ENCODE peak calls at places on chromosomes 3 and 15, in eight cellular contexts. X is nephron progenitor cell; S is anterior cingulate cortex; A is neuronal stem cell; J is mesendoderm; E is stimulated activated naive CD8-positive, alpha-beta T cell treated with anti-CD3 and anti-CD28 coated beads, Interleukin-15, amount 100 ng/mL, for 72 hours; Q is uterus; R is activated naive CD4-positive, alpha-beta T cell. T is an unnamed sample.

GRCh38 chr3:179702271-179702947 is 49.6 kb downstream of the USP13 start:
- DNase-seq in E (no peak), X (no peak), J (no peak), S (no peak), Q (no peak), R (no peak), A (no peak), T (no peak)

GRCh38 chr3:66418432-66419052 is 82.3 kb downstream of the LRIG1 start:
- DNase-seq in R (no peak), Q (no peak), J (no peak), E (no peak), S (peak; percentile 55), A (no peak), X (no peak), T (peak; percentile 92)

GRCh38 chr3:124972457-124972856 is 37.9 kb upstream of the MUC13 start:
- DNase-seq in J (no peak), R (no peak), X (no peak), E (no peak), S (no peak), A (no peak), Q (no peak), T (no peak)

GRCh38 chr3:66582721-66583141 is 81.9 kb upstream of the LRIG1 start:
- DNase-seq in A (no peak), Q (no peak), R (no peak), S (no peak), X (no peak), E (peak; percentile 36), J (no peak), T (no peak)

GRCh38 chr15:45450468-45450867 is 72.1 kb downstream of the SLC30A4 start:
- DNase-seq in X (no peak), A (no peak), E (no peak), Q (no peak), J (no peak), R (no peak), S (no peak), T (no peak)

GRCh38 chr3:182212479-182213076 is 500.9 kb downstream of the SOX2 start:
- DNase-seq in R (no peak), A (no peak), E (no peak), X (no peak), J (peak; percentile 89), S (no peak), Q (peak; percentile 38), T (no peak)

GRCh38 chr15:34065941-34066340 is 26.9 kb upstream of the AVEN start:
- DNase-seq in R (no peak), S (no peak), X (no peak), E (no peak), J (no peak), Q (no peak), A (no peak), T (no peak)

GRCh38 chr3:55178336-55178735 is 250.5 kb upstream of the LRTM1 start:
- DNase-seq in A (no peak), S (no peak), Q (no peak), J (no peak), R (no peak), X (no peak), E (no peak), T (no peak)

GRCh38 chr3:112649478-112649735 is 8.5 kb upstream of the CCDC80 start:
- DNase-seq in R (no peak), J (no peak), S (no peak), X (no peak), A (no peak), Q (no peak), E (no peak), T (no peak)

GRCh38 chr3:45226206-45226915 is at the start of gene TMEM158:
- DNase-seq in J (peak; percentile 68), R (peak; percentile 37), S (peak; percentile 57), Q (peak; percentile 89), X (peak; percentile 93), A (peak; percentile 79), E (peak; percentile 68), T (peak; percentile 60)

GRCh38 chr15:75688278-75688557 is 24.4 kb downstream of the CSPG4 start:
- DNase-seq in Q (no peak), X (no peak), S (no peak), R (no peak), J (no peak), A (no peak), E (no peak), T (no peak)

GRCh38 chr3:152717252-152717651 is 117.7 kb upstream of the P2RY1 start:
- DNase-seq in E (no peak), X (no peak), Q (no peak), J (peak; percentile 30), A (no peak), R (no peak), S (no peak), T (no peak)

GRCh38 chr3:6994081-6994668 is 133.3 kb downstream of the GRM7 start:
- DNase-seq in Q (no peak), J (peak; percentile 43), A (no peak), S (no peak), R (no peak), X (no peak), E (no peak), T (no peak)

GRCh38 chr15:90862964-90863721 is 5.2 kb upstream of the FURIN start:
- DNase-seq in S (no peak), Q (no peak), R (no peak), J (no peak), E (no peak), X (no peak), A (no peak), T (no peak)

GRCh38 chr3:159938712-159939111 is 49.9 kb upstream of the IL12A start:
- DNase-seq in A (no peak), R (no peak), E (no peak), X (no peak), J (no peak), Q (no peak), S (no peak), T (no peak)

GRCh38 chr3:152365126-152365525 is 96.4 kb downstream of the MBNL1 start:
- DNase-seq in J (no peak), E (no peak), R (no peak), A (no peak), X (no peak), S (no peak), Q (no peak), T (no peak)

GRCh38 chr3:143070977-143071551 is 48.5 kb upstream of the CHST2 start:
- DNase-seq in J (peak; percentile 73), A (no peak), X (no peak), Q (no peak), R (no peak), S (no peak), E (no peak), T (no peak)

GRCh38 chr3:133157716-133158115 is 119.5 kb downstream of the TMEM108 start:
- DNase-seq in A (no peak), E (no peak), R (no peak), S (no peak), Q (no peak), J (no peak), X (no peak), T (no peak)

GRCh38 chr3:50203113-50203852 is 1.8 kb upstream of the SLC38A3 start:
- DNase-seq in S (no peak), A (no peak), J (no peak), E (no peak), R (no peak), Q (no peak), X (no peak), T (no peak)

GRCh38 chr3:89847955-89848354 is 740.5 kb downstream of the EPHA3 start:
- DNase-seq in R (no peak), E (no peak), X (no peak), A (no peak), S (no peak), Q (no peak), J (no peak), T (no peak)

GRCh38 chr15:29822100-29822684 is at the start of gene TJP1:
- DNase-seq in X (peak; percentile 88), S (peak; percentile 63), E (no peak), J (peak; percentile 87), R (no peak), Q (peak; percentile 73), A (peak; percentile 79), T (peak; percentile 83)

GRCh38 chr15:83561661-83562060 is 92.3 kb upstream of the ADAMTSL3 start:
- DNase-seq in E (no peak), J (no peak), R (no peak), X (no peak), Q (no peak), S (no peak), A (no peak), T (no peak)

GRCh38 chr3:10395671-10396070 is 74.8 kb upstream of the SEC13 start:
- DNase-seq in J (no peak), S (no peak), A (no peak), E (peak; percentile 18), Q (no peak), X (no peak), R (no peak), T (no peak)

GRCh38 chr15:25846377-25846776 is 16.8 kb downstream of the ATP10A start:
- DNase-seq in S (no peak), Q (no peak), E (peak; percentile 62), R (no peak), A (no peak), J (no peak), X (no peak), T (no peak)

T was measured in midbrain.